ENCODE peak calls at places on chromosomes 11 and 22, in six cellular contexts. One of them, this sample, is unnamed. For H3K4me1, the result is how much of the 10 kb centered on the place peaks cover.

GRCh38 chr11:2530131-2530854 is 85.5 kb downstream of the KCNQ1 start:
- DNase-seq in RWPE2: peak
- DNase-seq in endodermal cell: peak
- DNase-seq in right atrium auricular region: no peak
- DNase-seq in adrenal gland: peak
- DNase-seq in OCI-LY7: no peak
- DNase-seq in this sample: peak

GRCh38 chr11:27678242-27678641 is 22.0 kb downstream of the BDNF start:
- DNase-seq in RWPE2: no peak
- DNase-seq in endodermal cell: no peak
- DNase-seq in right atrium auricular region: no peak
- DNase-seq in adrenal gland: no peak
- DNase-seq in OCI-LY7: no peak
- DNase-seq in this sample: no peak

GRCh38 chr22:29517215-29517908 is 36.2 kb downstream of the THOC5 start:
- DNase-seq in RWPE2: no peak
- DNase-seq in endodermal cell: no peak
- DNase-seq in right atrium auricular region: no peak
- DNase-seq in adrenal gland: peak
- DNase-seq in OCI-LY7: no peak
- DNase-seq in this sample: peak

GRCh38 chr22:39663751-39664150 is 93.2 kb downstream of the CACNA1I start:
- DNase-seq in RWPE2: no peak
- DNase-seq in endodermal cell: peak
- DNase-seq in right atrium auricular region: no peak
- DNase-seq in adrenal gland: no peak
- DNase-seq in OCI-LY7: no peak
- DNase-seq in this sample: no peak

GRCh38 chr11:66277475-66278391 is at the start of gene CNIH2:
- DNase-seq in RWPE2: no peak
- DNase-seq in endodermal cell: peak
- DNase-seq in right atrium auricular region: no peak
- DNase-seq in adrenal gland: no peak
- DNase-seq in OCI-LY7: peak
- DNase-seq in this sample: peak

GRCh38 chr22:28585324-28585723 is 94.3 kb downstream of the TTC28 start:
- DNase-seq in RWPE2: no peak
- DNase-seq in endodermal cell: peak
- DNase-seq in right atrium auricular region: no peak
- DNase-seq in adrenal gland: no peak
- DNase-seq in OCI-LY7: no peak
- DNase-seq in this sample: no peak

GRCh38 chr11:35335226-35335625 is 84.1 kb downstream of the SLC1A2 start:
- DNase-seq in RWPE2: no peak
- DNase-seq in endodermal cell: no peak
- DNase-seq in right atrium auricular region: no peak
- DNase-seq in adrenal gland: no peak
- DNase-seq in OCI-LY7: no peak
- DNase-seq in this sample: no peak

GRCh38 chr11:35163209-35163608 is 24.2 kb downstream of the CD44 start:
- DNase-seq in RWPE2: no peak
- DNase-seq in endodermal cell: no peak
- DNase-seq in right atrium auricular region: no peak
- DNase-seq in adrenal gland: no peak
- DNase-seq in OCI-LY7: no peak
- DNase-seq in this sample: no peak

GRCh38 chr11:122661182-122661945 is 5.8 kb downstream of the UBASH3B start:
- DNase-seq in RWPE2: no peak
- DNase-seq in endodermal cell: no peak
- DNase-seq in right atrium auricular region: no peak
- DNase-seq in adrenal gland: no peak
- DNase-seq in OCI-LY7: no peak
- DNase-seq in this sample: no peak

GRCh38 chr11:35302388-35302787 is 117.0 kb downstream of the SLC1A2 start:
- DNase-seq in RWPE2: no peak
- DNase-seq in endodermal cell: no peak
- DNase-seq in right atrium auricular region: no peak
- DNase-seq in adrenal gland: no peak
- DNase-seq in OCI-LY7: no peak
- DNase-seq in this sample: no peak

GRCh38 chr22:41844513-41844912 is 11.6 kb downstream of the SREBF2 start:
- DNase-seq in RWPE2: no peak
- DNase-seq in endodermal cell: no peak
- DNase-seq in right atrium auricular region: no peak
- DNase-seq in adrenal gland: no peak
- DNase-seq in OCI-LY7: no peak
- DNase-seq in this sample: no peak

GRCh38 chr22:32815943-32816342 is 14.4 kb downstream of the TIMP3 start:
- DNase-seq in RWPE2: no peak
- DNase-seq in endodermal cell: no peak
- DNase-seq in right atrium auricular region: no peak
- DNase-seq in adrenal gland: no peak
- DNase-seq in OCI-LY7: no peak
- DNase-seq in this sample: no peak

GRCh38 chr11:94926698-94927237 is 46.6 kb downstream of the CWC15 start:
- DNase-seq in RWPE2: no peak
- DNase-seq in endodermal cell: no peak
- DNase-seq in right atrium auricular region: peak
- DNase-seq in adrenal gland: peak
- DNase-seq in OCI-LY7: no peak
- DNase-seq in this sample: no peak

GRCh38 chr11:63767415-63768231 is 952 bp downstream of the ZFTA start:
- DNase-seq in RWPE2: peak
- DNase-seq in endodermal cell: peak
- DNase-seq in right atrium auricular region: peak
- DNase-seq in adrenal gland: peak
- DNase-seq in OCI-LY7: peak
- DNase-seq in this sample: no peak

GRCh38 chr11:73241300-73241699 is 23.2 kb downstream of the P2RY2 start:
- DNase-seq in RWPE2: peak
- DNase-seq in endodermal cell: no peak
- DNase-seq in right atrium auricular region: no peak
- DNase-seq in adrenal gland: no peak
- DNase-seq in OCI-LY7: no peak
- DNase-seq in this sample: peak

GRCh38 chr11:120336641-120337132 is 474 bp downstream of the ARHGEF12 start:
- DNase-seq in RWPE2: no peak
- DNase-seq in endodermal cell: peak
- DNase-seq in right atrium auricular region: peak
- DNase-seq in adrenal gland: peak
- DNase-seq in OCI-LY7: peak
- DNase-seq in this sample: no peak

GRCh38 chr11:32312865-32313403 is 122.4 kb downstream of the WT1 start:
- DNase-seq in RWPE2: no peak
- DNase-seq in endodermal cell: peak
- DNase-seq in right atrium auricular region: peak
- DNase-seq in adrenal gland: peak
- DNase-seq in OCI-LY7: peak
- DNase-seq in this sample: no peak

GRCh38 chr11:122146475-122146874 is 30.5 kb upstream of the BLID start:
- DNase-seq in RWPE2: no peak
- DNase-seq in endodermal cell: no peak
- DNase-seq in right atrium auricular region: no peak
- DNase-seq in adrenal gland: no peak
- DNase-seq in OCI-LY7: no peak
- DNase-seq in this sample: no peak

GRCh38 chr11:5941951-5942350 is at the start of gene OR56A3:
- DNase-seq in RWPE2: no peak
- DNase-seq in endodermal cell: no peak
- DNase-seq in right atrium auricular region: no peak
- DNase-seq in adrenal gland: no peak
- DNase-seq in OCI-LY7: no peak
- DNase-seq in this sample: no peak

GRCh38 chr11:15336016-15336415 is 221.3 kb downstream of the INSC start:
- DNase-seq in RWPE2: no peak
- DNase-seq in endodermal cell: peak
- DNase-seq in right atrium auricular region: no peak
- DNase-seq in adrenal gland: no peak
- DNase-seq in OCI-LY7: no peak
- DNase-seq in this sample: no peak

GRCh38 chr22:26981111-26981510 is 323.7 kb downstream of the MIAT start:
- DNase-seq in RWPE2: no peak
- DNase-seq in endodermal cell: no peak
- DNase-seq in right atrium auricular region: no peak
- DNase-seq in adrenal gland: no peak
- DNase-seq in OCI-LY7: no peak
- DNase-seq in this sample: no peak

GRCh38 chr11:2166091-2166851 is 5.3 kb upstream of the INS start:
- DNase-seq in RWPE2: no peak
- DNase-seq in endodermal cell: peak
- DNase-seq in right atrium auricular region: no peak
- DNase-seq in adrenal gland: no peak
- DNase-seq in OCI-LY7: no peak
- DNase-seq in this sample: no peak

GRCh38 chr11:111982019-111982464 is 43.2 kb upstream of the DLAT start:
- DNase-seq in RWPE2: no peak
- DNase-seq in endodermal cell: peak
- DNase-seq in right atrium auricular region: no peak
- DNase-seq in adrenal gland: peak
- DNase-seq in OCI-LY7: peak
- DNase-seq in this sample: no peak

GRCh38 chr11:34626393-34626792 is 5.5 kb downstream of the EHF start:
- DNase-seq in RWPE2: no peak
- DNase-seq in endodermal cell: no peak
- DNase-seq in right atrium auricular region: no peak
- DNase-seq in adrenal gland: no peak
- DNase-seq in OCI-LY7: no peak
- DNase-seq in this sample: no peak

GRCh38 chr11:63763506-63764200 is 4.9 kb downstream of the ZFTA start:
- DNase-seq in RWPE2: peak
- DNase-seq in endodermal cell: peak
- DNase-seq in right atrium auricular region: no peak
- DNase-seq in adrenal gland: peak
- DNase-seq in OCI-LY7: no peak
- DNase-seq in this sample: no peak

GRCh38 chr11:27718853-27719574 is 18.8 kb upstream of the BDNF start:
- DNase-seq in RWPE2: no peak
- DNase-seq in endodermal cell: peak
- DNase-seq in right atrium auricular region: no peak
- DNase-seq in adrenal gland: no peak
- DNase-seq in OCI-LY7: no peak
- DNase-seq in this sample: no peak

GRCh38 chr11:104830080-104830479 is 68.2 kb downstream of the CASP12 start:
- DNase-seq in RWPE2: no peak
- DNase-seq in endodermal cell: no peak
- DNase-seq in right atrium auricular region: no peak
- DNase-seq in adrenal gland: no peak
- DNase-seq in OCI-LY7: no peak
- DNase-seq in this sample: no peak

GRCh38 chr11:83938148-83938547 is 652.0 kb upstream of the CCDC90B start:
- DNase-seq in RWPE2: no peak
- DNase-seq in endodermal cell: no peak
- DNase-seq in right atrium auricular region: no peak
- DNase-seq in adrenal gland: no peak
- DNase-seq in OCI-LY7: no peak
- DNase-seq in this sample: no peak

GRCh38 chr11:73372371-73372993 is 3.7 kb upstream of the RELT start:
- DNase-seq in RWPE2: no peak
- DNase-seq in endodermal cell: peak
- DNase-seq in right atrium auricular region: no peak
- DNase-seq in adrenal gland: no peak
- DNase-seq in OCI-LY7: peak
- DNase-seq in this sample: no peak

GRCh38 chr11:60988658-60989057 is 17.2 kb downstream of the CD6 start:
- DNase-seq in RWPE2: no peak
- DNase-seq in endodermal cell: no peak
- DNase-seq in right atrium auricular region: no peak
- DNase-seq in adrenal gland: no peak
- DNase-seq in OCI-LY7: no peak
- DNase-seq in this sample: no peak

GRCh38 chr11:60985991-60986915 is 14.8 kb downstream of the CD6 start:
- DNase-seq in RWPE2: no peak
- DNase-seq in endodermal cell: peak
- DNase-seq in right atrium auricular region: no peak
- DNase-seq in adrenal gland: no peak
- DNase-seq in OCI-LY7: peak
- DNase-seq in this sample: peak

GRCh38 chr11:60991457-60991856 is 20.0 kb downstream of the CD6 start:
- DNase-seq in RWPE2: no peak
- DNase-seq in endodermal cell: no peak
- DNase-seq in right atrium auricular region: no peak
- DNase-seq in adrenal gland: no peak
- DNase-seq in OCI-LY7: no peak
- DNase-seq in this sample: no peak

GRCh38 chr11:60987577-60988277 is 16.2 kb downstream of the CD6 start:
- DNase-seq in RWPE2: no peak
- DNase-seq in endodermal cell: peak
- DNase-seq in right atrium auricular region: no peak
- DNase-seq in adrenal gland: no peak
- DNase-seq in OCI-LY7: no peak
- DNase-seq in this sample: no peak

GRCh38 chr11:60989108-60989650 is 17.7 kb downstream of the CD6 start:
- DNase-seq in RWPE2: no peak
- DNase-seq in endodermal cell: no peak
- DNase-seq in right atrium auricular region: no peak
- DNase-seq in adrenal gland: no peak
- DNase-seq in OCI-LY7: peak
- DNase-seq in this sample: no peak
- H3K4me1 ChIP-seq in RWPE2: under half
- H3K4me1 ChIP-seq in endodermal cell: under half
- H3K4me1 ChIP-seq in right atrium auricular region: under half
- H3K4me1 ChIP-seq in adrenal gland: under half
- H3K4me1 ChIP-seq in OCI-LY7: under half
- H3K4me1 ChIP-seq in this sample: under half

GRCh38 chr22:50525991-50526848 is 822 bp upstream of the SCO2 start:
- DNase-seq in RWPE2: peak
- DNase-seq in endodermal cell: peak
- DNase-seq in right atrium auricular region: peak
- DNase-seq in adrenal gland: peak
- DNase-seq in OCI-LY7: peak
- DNase-seq in this sample: peak
- TF ChIP-seq CTCF in RWPE2: peak
- TF ChIP-seq CTCF in endodermal cell: peak
- TF ChIP-seq CTCF in right atrium auricular region: peak
- TF ChIP-seq CTCF in adrenal gland: peak
- TF ChIP-seq CTCF in OCI-LY7: peak
- TF ChIP-seq CTCF in this sample: peak

DNA sequence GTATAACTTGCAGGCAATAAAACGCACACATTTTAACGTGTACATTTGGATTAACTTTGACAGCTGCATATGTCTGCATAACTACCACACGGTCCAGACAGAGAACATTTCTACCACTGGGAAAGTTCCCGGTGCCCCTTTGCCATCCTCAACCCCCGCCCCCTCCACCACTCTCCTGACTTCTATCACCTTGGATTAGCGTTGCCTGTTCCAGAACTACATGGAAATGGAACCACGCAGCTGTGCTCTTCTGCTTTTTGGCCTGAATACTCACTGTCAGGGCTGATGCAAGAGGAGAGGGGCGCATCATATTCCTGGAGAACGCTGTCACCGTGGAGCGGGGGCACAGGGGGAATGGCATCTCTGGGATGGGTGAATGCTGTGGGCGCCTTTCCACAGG is 62.1 kb downstream of the LRP5 start:
- DNase-seq in RWPE2: no peak
- DNase-seq in endodermal cell: no peak
- DNase-seq in right atrium auricular region: no peak
- DNase-seq in adrenal gland: no peak
- DNase-seq in OCI-LY7: no peak
- DNase-seq in this sample: no peak
- H3K27ac ChIP-seq in RWPE2: no peak
- H3K27ac ChIP-seq in endodermal cell: peak
- H3K27ac ChIP-seq in right atrium auricular region: peak
- H3K27ac ChIP-seq in adrenal gland: peak
- H3K27ac ChIP-seq in OCI-LY7: no peak
- H3K27ac ChIP-seq in this sample: no peak

GRCh38 chr22:37818397-37819099 is 4.6 kb upstream of the GALR3 start:
- DNase-seq in RWPE2: no peak
- DNase-seq in endodermal cell: peak
- DNase-seq in right atrium auricular region: no peak
- DNase-seq in adrenal gland: peak
- DNase-seq in OCI-LY7: peak
- DNase-seq in this sample: peak
- H3K4me1 ChIP-seq in RWPE2: under half
- H3K4me1 ChIP-seq in endodermal cell: under half
- H3K4me1 ChIP-seq in right atrium auricular region: under half
- H3K4me1 ChIP-seq in adrenal gland: under half
- H3K4me1 ChIP-seq in OCI-LY7: under half
- H3K4me1 ChIP-seq in this sample: under half

This sample was measured in spleen.